ENCODE peak calls at places on chromosomes 6 and 20, in five cellular contexts. X is Jurkat, Clone E6-1; S is PC-9; W is NCI-H2171 treated with DMSO at 0.1 percent for 48 hours; T is left ventricle myocardium inferior. M is an unnamed sample.
A peak's percentile ranks its signal among the peaks of the same experiment; 100 is the strongest.

GRCh38 chr6:90168693-90169131 is 127.9 kb downstream of the BACH2 start:
- DNase-seq in W (no peak), S (no peak), T (no peak), X (no peak), M (no peak)

GRCh38 chr6:15774011-15774410 is 111.2 kb upstream of the DTNBP1 start:
- DNase-seq in T (no peak), S (no peak), X (no peak), W (no peak), M (no peak)

GRCh38 chr6:148323344-148323743 is 19.3 kb upstream of the SASH1 start:
- DNase-seq in S (no peak), W (no peak), T (no peak), X (no peak), M (no peak)

GRCh38 chr6:124795879-124796838 is 166.1 kb upstream of the RNF217 start:
- DNase-seq in S (peak; percentile 10), T (peak; percentile 22), W (peak; percentile 45), X (no peak), M (no peak)

GRCh38 chr6:151808331-151809241 is 1.1 kb downstream of the ESR1 start:
- DNase-seq in T (no peak), X (no peak), S (no peak), W (no peak), M (no peak)

GRCh38 chr6:156948807-156949206 is 171.6 kb downstream of the ARID1B start:
- DNase-seq in T (no peak), W (no peak), S (no peak), X (peak; percentile 7), M (no peak)

GRCh38 chr6:41638801-41639555 is 710 bp downstream of the MDFI start:
- DNase-seq in X (no peak), S (no peak), T (no peak), W (no peak), M (no peak)

GRCh38 chr6:105330913-105331312 is 72.0 kb downstream of the PREP start:
- DNase-seq in W (no peak), S (no peak), T (no peak), X (no peak), M (no peak)

GRCh38 chr20:62792940-62793756 is 3.1 kb upstream of the MRGBP start:
- DNase-seq in W (peak; percentile 33), S (no peak), X (no peak), T (no peak), M (no peak)

GRCh38 chr6:133034509-133035206 is 206.5 kb upstream of the EYA4 start:
- DNase-seq in S (no peak), X (no peak), W (no peak), T (no peak), M (no peak)

GRCh38 chr6:45728674-45729073 is 287.0 kb downstream of the CLIC5 start:
- DNase-seq in T (no peak), S (peak; percentile 29), W (no peak), X (no peak), M (no peak)

GRCh38 chr6:169169375-169169774 is 84.3 kb downstream of the THBS2 start:
- DNase-seq in S (no peak), W (no peak), T (no peak), X (no peak), M (no peak)

GRCh38 chr20:15396026-15396425 is 1058.6 kb upstream of the FLRT3 start:
- DNase-seq in W (no peak), T (no peak), S (no peak), X (no peak), M (no peak)

GRCh38 chr6:82555801-82556200 is 192.2 kb downstream of the TPBG start:
- DNase-seq in X (no peak), W (no peak), S (no peak), T (no peak), M (no peak)

GRCh38 chr20:478010-478948 is 15.9 kb upstream of the TBC1D20 start:
- DNase-seq in S (no peak), T (no peak), X (no peak), W (peak; percentile 19), M (no peak)

GRCh38 chr20:33832113-33832853 is 21.1 kb downstream of the CHMP4B start:
- DNase-seq in S (no peak), T (no peak), X (no peak), W (peak; percentile 93), M (no peak)

GRCh38 chr6:138115877-138116660 is 8.8 kb upstream of the PERP start:
- DNase-seq in T (no peak), X (peak; percentile 57), S (peak; percentile 42), W (peak; percentile 85), M (no peak)

GRCh38 chr6:111207141-111207858 is 120.0 kb downstream of the SLC16A10 start:
- DNase-seq in T (no peak), X (no peak), W (no peak), S (no peak), M (no peak)

GRCh38 chr20:2767768-2768631 is 32.4 kb downstream of the CPXM1 start:
- DNase-seq in T (peak; percentile 32), W (no peak), S (peak; percentile 94), X (no peak), M (no peak)

GRCh38 chr20:36819662-36820061 is 46.1 kb upstream of the DSN1 start:
- DNase-seq in S (no peak), X (no peak), T (no peak), W (peak; percentile 52), M (no peak)

GRCh38 chr6:161161889-161162624 is 111.8 kb downstream of the AGPAT4 start:
- DNase-seq in X (no peak), W (no peak), S (no peak), T (no peak), M (no peak)

GRCh38 chr6:46279874-46280273 is 109.1 kb upstream of the ENPP5 start:
- DNase-seq in S (no peak), T (no peak), W (no peak), X (no peak), M (no peak)

GRCh38 chr6:89085409-89086012 is 5.0 kb downstream of the PNRC1 start:
- DNase-seq in S (no peak), X (no peak), T (no peak), W (no peak), M (no peak)

GRCh38 chr6:156685823-156686428 is 91.3 kb upstream of the ARID1B start:
- DNase-seq in S (no peak), W (peak; percentile 72), X (no peak), T (no peak), M (no peak)

GRCh38 chr20:10404023-10404628 is 29.9 kb downstream of the MKKS start:
- DNase-seq in X (no peak), S (no peak), W (no peak), T (no peak), M (no peak)

GRCh38 chr6:105509506-105510331 is 106.8 kb upstream of the PREP start:
- DNase-seq in W (no peak), S (no peak), T (peak; percentile 25), X (no peak), M (no peak)

GRCh38 chr20:34222208-34222607 is 19.0 kb upstream of the ASIP start:
- DNase-seq in S (no peak), T (no peak), W (no peak), X (no peak), M (no peak)

GRCh38 chr6:134115715-134116074 is 63.3 kb upstream of the SLC2A12 start:
- DNase-seq in T (no peak), S (no peak), X (no peak), W (no peak), M (no peak)

GRCh38 chr6:79784013-79784753 is 153.1 kb downstream of the SH3BGRL2 start:
- DNase-seq in S (no peak), W (no peak), X (no peak), T (no peak), M (no peak)

GRCh38 chr20:8454137-8454712 is 322.2 kb downstream of the PLCB1 start:
- DNase-seq in S (no peak), X (peak; percentile 28), T (no peak), W (peak; percentile 41), M (no peak)

GRCh38 chr6:126804255-126805064 is 314.0 kb upstream of the RSPO3 start:
- DNase-seq in T (no peak), W (peak; percentile 33), X (peak; percentile 7), S (peak; percentile 10), M (no peak)

GRCh38 chr6:168367285-168367720 is 47.7 kb upstream of the DACT2 start:
- DNase-seq in X (no peak), W (no peak), T (no peak), S (no peak), M (no peak)

GRCh38 chr6:167660944-167661343 is 165.8 kb upstream of the AFDN start:
- DNase-seq in W (no peak), X (no peak), T (no peak), S (no peak), M (no peak)

GRCh38 chr6:169345198-169345597 is 91.6 kb upstream of the THBS2 start:
- DNase-seq in S (no peak), W (no peak), X (no peak), T (no peak), M (no peak)

GRCh38 chr6:18165746-18166145 is 10.5 kb downstream of the KDM1B start:
- DNase-seq in S (no peak), T (no peak), W (no peak), X (no peak), M (no peak)

GRCh38 chr20:50744143-50744792 is 12.9 kb downstream of the PARD6B start:
- DNase-seq in T (peak; percentile 43), S (peak; percentile 72), X (no peak), W (peak; percentile 89), M (no peak)

GRCh38 chr6:139418426-139419132 is 44.1 kb upstream of the CITED2 start:
- DNase-seq in S (no peak), W (no peak), T (no peak), X (no peak), M (no peak)

GRCh38 chr6:113420290-113420689 is 436.9 kb upstream of the MARCKS start:
- DNase-seq in S (no peak), T (no peak), W (no peak), X (no peak), M (no peak)

GRCh38 chr20:57283867-57284266 is 17.4 kb upstream of the BMP7 start:
- DNase-seq in X (no peak), W (no peak), S (no peak), T (no peak), M (no peak)

M was measured in cortex of kidney.